ENCODE peak calls at places on chromosome X, in five cellular contexts. Y is fibroblast of the aortic adventitia, G is left ventricle myocardium inferior, K is WTC11, L is cardiac muscle cell. T is an unnamed sample.

GRCh38 chrX:68710870-68711576 is 63.6 kb downstream of the STARD8 start:
- DNase-seq in L (peak; percentile 64), K (peak; percentile 65), G (no peak), Y (peak; percentile 66), T (peak; percentile 42)

GRCh38 chrX:118360429-118361125 is 14.7 kb downstream of the WDR44 start:
- DNase-seq in Y (peak; percentile 32), G (no peak), L (peak; percentile 30), K (no peak), T (no peak)

GRCh38 chrX:19190902-19191301 is 68.6 kb upstream of the ADGRG2 start:
- DNase-seq in L (no peak), G (no peak), K (no peak), Y (no peak), T (no peak)

GRCh38 chrX:14607446-14607845 is 78.1 kb downstream of the GLRA2 start:
- DNase-seq in L (no peak), K (no peak), G (no peak), Y (no peak), T (no peak)

GRCh38 chrX:56764975-56765791 is 36.1 kb downstream of the NBDY start:
- DNase-seq in Y (no peak), G (no peak), K (no peak), L (no peak), T (no peak)

GRCh38 chrX:65610040-65610439 is 57.4 kb upstream of the MSN start:
- DNase-seq in G (no peak), Y (peak; percentile 43), L (peak; percentile 76), K (no peak), T (no peak)

GRCh38 chrX:40146471-40147398 is 49.0 kb upstream of the BCOR start:
- DNase-seq in L (peak; percentile 46), G (no peak), Y (peak; percentile 53), K (peak; percentile 42), T (peak; percentile 35)

GRCh38 chrX:103687073-103687695 is 685 bp upstream of the MORF4L2 start:
- DNase-seq in L (peak; percentile 88), G (peak; percentile 89), Y (no peak), K (peak; percentile 60), T (peak; percentile 77)

GRCh38 chrX:97306771-97307470 is 423.2 kb downstream of the RPA4 start:
- DNase-seq in G (no peak), K (no peak), Y (no peak), L (no peak), T (no peak)

GRCh38 chrX:78130396-78130795 is 9.1 kb downstream of the TAF9B start:
- DNase-seq in L (no peak), K (no peak), Y (no peak), G (no peak), T (no peak)
- TF ChIP-seq CTCF in L (no peak), K (no peak), Y (no peak), G (no peak), T (no peak)

GRCh38 chrX:21708116-21708515 is 49.8 kb downstream of the SMPX start:
- DNase-seq in L (peak; percentile 2), G (no peak), K (peak; percentile 10), Y (peak; percentile 25), T (no peak)
- TF ChIP-seq CTCF in L (peak; percentile 15), G (no peak), K (no peak), Y (peak; percentile 37), T (no peak)

GRCh38 chrX:107629533-107629909 is 1.2 kb downstream of the PRPS1 start:
- DNase-seq in G (no peak), L (peak; percentile 29), K (no peak), Y (peak; percentile 41), T (no peak)
- TF ChIP-seq CTCF in G (no peak), L (peak; percentile 31), K (no peak), Y (peak; percentile 32), T (no peak)

DNA sequence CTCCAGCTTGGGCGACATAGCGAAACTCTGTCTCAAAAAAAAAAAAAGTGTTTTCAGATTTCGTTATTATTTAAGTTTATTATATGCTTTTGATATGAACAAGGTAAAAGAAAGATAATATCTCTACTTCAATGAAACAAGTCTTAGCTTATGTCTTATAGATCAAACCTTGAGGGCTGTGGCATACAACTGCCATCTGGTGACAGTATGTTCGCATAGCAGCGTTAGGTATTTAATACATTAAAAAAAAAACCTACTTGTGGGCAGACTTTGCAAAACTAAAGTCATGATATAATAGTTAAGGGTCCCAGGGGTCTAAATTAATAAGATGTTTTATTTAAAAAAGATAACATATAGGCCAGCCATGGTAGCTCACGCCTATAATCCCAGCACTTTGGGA is 161.2 kb upstream of the AMOT start:
- DNase-seq in L (no peak), G (no peak), K (no peak), Y (no peak), T (no peak)
- TF ChIP-seq CTCF in L (no peak), G (no peak), K (no peak), Y (no peak), T (no peak)

DNA sequence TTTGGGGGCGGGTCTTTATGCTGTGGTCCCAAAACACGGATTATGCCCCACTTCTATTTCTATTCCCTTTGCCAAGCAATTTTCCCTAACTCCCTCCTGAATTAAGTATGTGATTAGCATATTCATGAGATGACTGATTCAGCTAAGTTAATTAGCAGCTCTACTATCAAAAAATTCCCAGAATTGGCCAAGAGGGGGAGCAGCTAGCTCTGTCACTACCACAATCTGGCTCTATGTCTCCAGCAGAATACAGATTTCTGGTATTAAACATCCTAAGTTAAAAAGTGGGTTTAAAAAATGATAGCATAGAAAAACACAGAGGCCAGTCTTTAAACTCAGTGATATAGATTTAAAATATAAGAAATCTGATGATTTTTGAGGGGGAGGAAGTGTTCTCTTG is 80.3 kb downstream of the GPC4 start:
- DNase-seq in L (peak; percentile 36), Y (peak; percentile 49), G (no peak), K (no peak), T (no peak)
- TF ChIP-seq CTCF in L (peak; percentile 51), Y (peak; percentile 61), G (peak; percentile 52), K (no peak), T (peak; percentile 58)

GRCh38 chrX:110268875-110269274 is 49.0 kb downstream of the AMMECR1 start:
- DNase-seq in K (no peak), L (no peak), G (no peak), Y (no peak), T (no peak)
- TF ChIP-seq CTCF in K (no peak), L (no peak), G (no peak), Y (no peak), T (no peak)

GRCh38 chrX:131836161-131836560 is 186.9 kb upstream of the STK26 start:
- DNase-seq in G (no peak), L (no peak), Y (no peak), K (no peak), T (no peak)
- TF ChIP-seq CTCF in G (no peak), L (no peak), Y (no peak), K (no peak), T (no peak)

GRCh38 chrX:153722704-153723350 is 1.4 kb downstream of the BCAP31 start:
- DNase-seq in L (no peak), Y (no peak), K (no peak), G (no peak), T (no peak)

GRCh38 chrX:153724252-153725038 is at the start of the genes ABCD1 and BCAP31:
- DNase-seq in G (peak; percentile 88), L (peak; percentile 91), Y (peak; percentile 75), K (peak; percentile 83), T (peak; percentile 88)

GRCh38 chrX:153725832-153726285 is 1.2 kb downstream of the ABCD1 start:
- DNase-seq in L (no peak), K (no peak), Y (no peak), G (no peak), T (no peak)

GRCh38 chrX:153725039-153725831 is 579 bp downstream of the ABCD1 start:
- DNase-seq in L (no peak), K (peak; percentile 15), G (no peak), Y (no peak), T (no peak)

GRCh38 chrX:153723351-153724251 is 586 bp downstream of the BCAP31 start:
- DNase-seq in G (no peak), K (peak; percentile 38), Y (peak; percentile 32), L (peak; percentile 43), T (peak; percentile 53)
- TF ChIP-seq CTCF in G (peak; percentile 34), K (no peak), Y (peak; percentile 46), L (peak; percentile 39), T (no peak)

DNA sequence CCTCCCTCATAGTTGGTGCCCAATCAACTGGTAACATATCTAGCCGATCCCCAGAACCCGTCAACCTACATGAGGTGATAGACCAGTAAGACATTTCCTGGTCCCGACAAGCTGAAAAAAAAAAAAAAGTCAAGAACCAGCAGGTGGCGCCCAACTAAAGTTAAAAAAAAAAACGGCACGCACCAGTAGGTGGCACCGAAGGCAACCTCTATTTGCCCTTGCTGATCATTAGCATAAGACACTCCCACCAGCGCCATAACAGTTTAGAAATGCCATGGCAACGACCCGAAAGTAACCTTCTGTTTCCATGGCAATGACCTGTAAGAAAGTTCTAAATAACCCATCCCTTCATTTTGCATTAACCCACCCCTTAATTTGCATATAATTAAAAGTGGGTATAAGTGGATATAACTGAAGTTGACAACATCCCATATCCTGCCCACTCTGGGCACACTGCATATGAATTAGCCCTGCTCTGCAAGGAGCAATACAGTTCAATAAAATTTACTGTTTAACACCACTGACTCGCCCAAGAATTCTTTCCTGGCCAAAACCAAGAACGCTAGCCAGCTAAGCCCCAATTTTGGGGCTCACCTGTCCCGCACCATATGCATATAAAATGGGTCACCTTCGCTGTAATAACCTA is 83.9 kb upstream of the SPANXB1 start:
- DNase-seq in L (peak; percentile 82), K (peak; percentile 33), Y (peak; percentile 72), G (no peak), T (no peak)
- TF ChIP-seq CTCF in L (peak; percentile 57), K (peak; percentile 28), Y (peak; percentile 57), G (peak; percentile 31), T (peak; percentile 73)

T was measured in glutamatergic neuron.